ENCODE peak calls at places on chromosome 11, in four cellular contexts. One of them, this sample, is unnamed. For H3K36me3, the result is how much of the 10 kb centered on the place peaks cover.

GRCh38 chr11:64727131-64727530 is 4.1 kb upstream of the NRXN2 start:
- DNase-seq in gastrocnemius medialis: no peak
- DNase-seq in naive thymus-derived CD4-positive, alpha-beta T cell: no peak
- DNase-seq in fibroblast of lung: no peak
- DNase-seq in this sample: no peak

GRCh38 chr11:118442903-118443589 is 6.8 kb downstream of the KMT2A start:
- DNase-seq in gastrocnemius medialis: no peak
- DNase-seq in naive thymus-derived CD4-positive, alpha-beta T cell: no peak
- DNase-seq in fibroblast of lung: no peak
- DNase-seq in this sample: no peak

GRCh38 chr11:117662255-117662654 is 134.8 kb downstream of the DSCAML1 start:
- DNase-seq in gastrocnemius medialis: no peak
- DNase-seq in naive thymus-derived CD4-positive, alpha-beta T cell: no peak
- DNase-seq in fibroblast of lung: no peak
- DNase-seq in this sample: no peak

GRCh38 chr11:60720460-60720859 is 4.1 kb upstream of the MS4A18 start:
- DNase-seq in gastrocnemius medialis: no peak
- DNase-seq in naive thymus-derived CD4-positive, alpha-beta T cell: no peak
- DNase-seq in fibroblast of lung: no peak
- DNase-seq in this sample: no peak

GRCh38 chr11:8071616-8072581 is 9.1 kb upstream of the TUB start:
- DNase-seq in gastrocnemius medialis: no peak
- DNase-seq in naive thymus-derived CD4-positive, alpha-beta T cell: no peak
- DNase-seq in fibroblast of lung: no peak
- DNase-seq in this sample: no peak

GRCh38 chr11:31804439-31805036 is 6.6 kb downstream of the PAX6 start:
- DNase-seq in gastrocnemius medialis: no peak
- DNase-seq in naive thymus-derived CD4-positive, alpha-beta T cell: no peak
- DNase-seq in fibroblast of lung: peak
- DNase-seq in this sample: no peak

GRCh38 chr11:66902486-66903177 is 45.8 kb downstream of the LRFN4 start:
- DNase-seq in gastrocnemius medialis: no peak
- DNase-seq in naive thymus-derived CD4-positive, alpha-beta T cell: no peak
- DNase-seq in fibroblast of lung: no peak
- DNase-seq in this sample: peak

GRCh38 chr11:120608061-120608460 is 96.5 kb downstream of the GRIK4 start:
- DNase-seq in gastrocnemius medialis: no peak
- DNase-seq in naive thymus-derived CD4-positive, alpha-beta T cell: no peak
- DNase-seq in fibroblast of lung: no peak
- DNase-seq in this sample: no peak

GRCh38 chr11:115145316-115145715 is 358.9 kb downstream of the CADM1 start:
- DNase-seq in gastrocnemius medialis: no peak
- DNase-seq in naive thymus-derived CD4-positive, alpha-beta T cell: no peak
- DNase-seq in fibroblast of lung: no peak
- DNase-seq in this sample: no peak

GRCh38 chr11:31881825-31882224 is 70.7 kb upstream of the PAX6 start:
- DNase-seq in gastrocnemius medialis: no peak
- DNase-seq in naive thymus-derived CD4-positive, alpha-beta T cell: no peak
- DNase-seq in fibroblast of lung: no peak
- DNase-seq in this sample: no peak

GRCh38 chr11:1397862-1398505 is 8.2 kb downstream of the BRSK2 start:
- DNase-seq in gastrocnemius medialis: no peak
- DNase-seq in naive thymus-derived CD4-positive, alpha-beta T cell: no peak
- DNase-seq in fibroblast of lung: no peak
- DNase-seq in this sample: no peak

GRCh38 chr11:70210516-70210915 is 7.4 kb downstream of the FADD start:
- DNase-seq in gastrocnemius medialis: no peak
- DNase-seq in naive thymus-derived CD4-positive, alpha-beta T cell: no peak
- DNase-seq in fibroblast of lung: peak
- DNase-seq in this sample: no peak

GRCh38 chr11:28346209-28346608 is 238.0 kb downstream of the METTL15 start:
- DNase-seq in gastrocnemius medialis: no peak
- DNase-seq in naive thymus-derived CD4-positive, alpha-beta T cell: no peak
- DNase-seq in fibroblast of lung: peak
- DNase-seq in this sample: no peak

GRCh38 chr11:129249351-129249750 is 57.2 kb upstream of the ARHGAP32 start:
- DNase-seq in gastrocnemius medialis: no peak
- DNase-seq in naive thymus-derived CD4-positive, alpha-beta T cell: no peak
- DNase-seq in fibroblast of lung: peak
- DNase-seq in this sample: no peak

GRCh38 chr11:27524155-27524554 is 17.6 kb upstream of the LIN7C start:
- DNase-seq in gastrocnemius medialis: no peak
- DNase-seq in naive thymus-derived CD4-positive, alpha-beta T cell: no peak
- DNase-seq in fibroblast of lung: peak
- DNase-seq in this sample: no peak

GRCh38 chr11:112321521-112322172 is 61.0 kb upstream of the PLET1 start:
- DNase-seq in gastrocnemius medialis: peak
- DNase-seq in naive thymus-derived CD4-positive, alpha-beta T cell: peak
- DNase-seq in fibroblast of lung: peak
- DNase-seq in this sample: peak

GRCh38 chr11:112503410-112503809 is 242.8 kb upstream of the PLET1 start:
- DNase-seq in gastrocnemius medialis: no peak
- DNase-seq in naive thymus-derived CD4-positive, alpha-beta T cell: no peak
- DNase-seq in fibroblast of lung: no peak
- DNase-seq in this sample: no peak

GRCh38 chr11:26904114-26904513 is 89.8 kb upstream of the FIBIN start:
- DNase-seq in gastrocnemius medialis: no peak
- DNase-seq in naive thymus-derived CD4-positive, alpha-beta T cell: no peak
- DNase-seq in fibroblast of lung: no peak
- DNase-seq in this sample: no peak

DNA sequence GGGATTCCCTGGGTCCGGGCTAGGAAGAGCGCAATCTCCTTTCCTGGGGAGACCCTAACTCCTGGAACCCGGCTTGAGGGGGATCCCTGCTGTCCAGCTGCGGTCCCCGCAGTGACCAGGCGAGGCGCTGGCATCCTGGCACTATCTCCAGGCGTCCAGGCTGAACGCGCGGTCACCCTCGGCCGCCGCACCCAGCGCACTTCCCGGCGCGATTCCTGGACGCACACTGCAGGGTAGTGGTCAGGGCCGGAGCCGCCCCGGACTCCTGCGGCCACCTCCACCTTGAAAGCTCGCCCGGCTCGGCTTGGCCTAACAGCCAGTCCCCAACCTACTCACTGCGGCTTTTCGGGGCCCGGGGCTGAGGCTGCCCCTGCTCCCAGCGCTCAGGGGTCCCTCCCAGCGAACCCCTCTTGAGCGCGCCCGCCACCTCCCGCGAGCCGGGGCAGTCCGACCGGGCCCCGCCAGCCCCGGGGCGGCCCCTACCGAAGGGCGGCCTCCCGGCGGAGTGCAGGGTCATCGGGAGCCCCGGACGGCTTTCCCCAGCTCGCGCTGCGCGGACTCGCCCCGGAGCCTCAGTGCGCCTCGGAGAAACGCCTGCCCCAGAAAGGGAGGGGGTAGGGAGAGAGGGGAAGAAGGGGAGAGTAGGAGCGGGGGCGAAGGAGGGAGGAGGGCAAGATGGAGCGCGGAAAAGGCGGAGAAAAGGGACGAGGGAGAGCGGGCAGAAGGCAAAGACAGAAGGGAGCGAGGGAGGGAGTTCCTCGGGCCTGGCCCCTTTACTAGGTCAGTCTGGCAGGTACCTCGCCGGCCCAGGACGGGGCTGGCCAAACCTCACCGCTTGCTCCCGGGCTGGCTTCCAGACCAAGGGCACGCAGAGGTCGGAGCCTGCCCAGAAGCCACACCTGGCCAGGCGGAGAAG is 1.0 kb downstream of the POU2AF3 start:
- DNase-seq in gastrocnemius medialis: no peak
- DNase-seq in naive thymus-derived CD4-positive, alpha-beta T cell: no peak
- DNase-seq in fibroblast of lung: peak
- DNase-seq in this sample: peak
- H3K27ac ChIP-seq in gastrocnemius medialis: peak
- H3K27ac ChIP-seq in naive thymus-derived CD4-positive, alpha-beta T cell: no peak
- H3K27ac ChIP-seq in fibroblast of lung: no peak
- H3K27ac ChIP-seq in this sample: peak

DNA sequence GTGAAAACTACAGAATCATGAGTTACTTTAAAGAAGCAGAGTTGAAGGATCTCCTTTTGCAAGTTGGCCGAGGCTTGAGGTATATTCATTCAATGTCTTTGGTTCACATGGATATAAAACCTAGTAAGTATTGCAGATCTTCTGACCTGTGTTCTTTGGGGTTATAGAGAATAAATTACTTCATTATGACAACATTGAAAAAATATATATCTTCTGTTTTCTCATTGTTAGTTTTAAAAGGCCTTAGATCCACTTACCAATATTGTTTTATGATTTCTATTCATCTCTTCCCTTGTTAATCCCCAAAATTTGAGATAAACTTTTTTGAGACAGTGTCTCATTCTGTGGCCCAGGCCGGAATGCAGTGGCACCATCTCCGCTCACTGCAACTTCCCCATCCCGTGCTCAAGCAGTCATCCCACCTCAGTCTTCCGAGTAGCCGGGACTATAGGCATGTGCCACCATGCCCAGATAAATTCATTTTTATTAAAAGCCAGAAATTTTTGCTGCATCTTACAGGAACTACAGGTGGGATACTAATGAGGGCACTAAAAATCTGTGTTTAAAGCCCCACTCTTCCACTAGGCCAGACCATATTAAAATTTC is 8.2 kb downstream of the WEE1 start:
- DNase-seq in gastrocnemius medialis: no peak
- DNase-seq in naive thymus-derived CD4-positive, alpha-beta T cell: no peak
- DNase-seq in fibroblast of lung: no peak
- DNase-seq in this sample: no peak
- H3K36me3 ChIP-seq in gastrocnemius medialis: half or more
- H3K36me3 ChIP-seq in naive thymus-derived CD4-positive, alpha-beta T cell: under half
- H3K36me3 ChIP-seq in fibroblast of lung: under half
- H3K36me3 ChIP-seq in this sample: under half

GRCh38 chr11:103968685-103969084 is 67.8 kb upstream of the DDI1 start:
- DNase-seq in gastrocnemius medialis: no peak
- DNase-seq in naive thymus-derived CD4-positive, alpha-beta T cell: no peak
- DNase-seq in fibroblast of lung: peak
- DNase-seq in this sample: no peak
- H3K27ac ChIP-seq in gastrocnemius medialis: no peak
- H3K27ac ChIP-seq in naive thymus-derived CD4-positive, alpha-beta T cell: no peak
- H3K27ac ChIP-seq in fibroblast of lung: no peak
- H3K27ac ChIP-seq in this sample: no peak

GRCh38 chr11:83185767-83186166 is 7.7 kb upstream of the ANKRD42 start:
- DNase-seq in gastrocnemius medialis: no peak
- DNase-seq in naive thymus-derived CD4-positive, alpha-beta T cell: no peak
- DNase-seq in fibroblast of lung: no peak
- DNase-seq in this sample: no peak
- H3K36me3 ChIP-seq in gastrocnemius medialis: half or more
- H3K36me3 ChIP-seq in naive thymus-derived CD4-positive, alpha-beta T cell: under half
- H3K36me3 ChIP-seq in fibroblast of lung: under half
- H3K36me3 ChIP-seq in this sample: under half

GRCh38 chr11:3001496-3001895 is 9.4 kb upstream of the NAP1L4 start:
- DNase-seq in gastrocnemius medialis: no peak
- DNase-seq in naive thymus-derived CD4-positive, alpha-beta T cell: no peak
- DNase-seq in fibroblast of lung: peak
- DNase-seq in this sample: no peak
- H3K27ac ChIP-seq in gastrocnemius medialis: no peak
- H3K27ac ChIP-seq in naive thymus-derived CD4-positive, alpha-beta T cell: no peak
- H3K27ac ChIP-seq in fibroblast of lung: no peak
- H3K27ac ChIP-seq in this sample: no peak

GRCh38 chr11:17814546-17814945 is 80.0 kb downstream of the KCNC1 start:
- DNase-seq in gastrocnemius medialis: no peak
- DNase-seq in naive thymus-derived CD4-positive, alpha-beta T cell: no peak
- DNase-seq in fibroblast of lung: peak
- DNase-seq in this sample: no peak
- H3K36me3 ChIP-seq in gastrocnemius medialis: under half
- H3K36me3 ChIP-seq in naive thymus-derived CD4-positive, alpha-beta T cell: under half
- H3K36me3 ChIP-seq in fibroblast of lung: under half
- H3K36me3 ChIP-seq in this sample: under half

DNA sequence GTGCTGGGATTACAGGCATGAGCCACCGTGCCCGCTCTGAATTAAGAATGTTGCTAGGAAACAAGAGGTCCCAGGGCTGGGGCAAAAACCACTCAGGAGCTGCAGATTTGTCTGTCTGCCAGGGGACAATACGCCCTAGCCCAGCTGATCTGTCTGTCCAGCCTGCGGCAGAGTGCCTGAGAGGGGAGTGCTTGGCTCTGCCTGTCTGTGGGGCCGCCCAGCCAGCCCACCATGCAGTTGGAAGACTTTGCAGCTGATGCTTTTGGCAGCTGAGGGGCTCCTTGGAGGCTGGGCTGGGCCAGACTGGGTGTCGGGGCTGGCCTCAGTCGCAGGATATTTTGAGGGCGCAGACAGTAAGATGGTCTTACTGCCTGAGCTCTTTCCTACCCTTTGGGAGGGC is 435 bp upstream of the FAM180B start:
- DNase-seq in gastrocnemius medialis: no peak
- DNase-seq in naive thymus-derived CD4-positive, alpha-beta T cell: no peak
- DNase-seq in fibroblast of lung: no peak
- DNase-seq in this sample: no peak
- H3K27ac ChIP-seq in gastrocnemius medialis: no peak
- H3K27ac ChIP-seq in naive thymus-derived CD4-positive, alpha-beta T cell: no peak
- H3K27ac ChIP-seq in fibroblast of lung: no peak
- H3K27ac ChIP-seq in this sample: no peak

This sample was measured in right lobe of liver.